ENCODE peak calls at places on chromosomes 2 and 18, in four cellular contexts. One of them, this sample, is unnamed.

GRCh38 chr2:111617804-111618576 is 266.0 kb downstream of the ANAPC1 start:
- DNase-seq in K562: no peak
- DNase-seq in HepG2: peak
- DNase-seq in GM12878: no peak
- DNase-seq in this sample: no peak

GRCh38 chr2:3434654-3435053 is 55.2 kb downstream of the TRAPPC12 start:
- DNase-seq in K562: no peak
- DNase-seq in GM12878: no peak
- DNase-seq in HepG2: no peak
- DNase-seq in this sample: no peak

GRCh38 chr2:241000831-241001321 is 2.5 kb downstream of the SNED1 start:
- DNase-seq in K562: no peak
- DNase-seq in HepG2: no peak
- DNase-seq in GM12878: no peak
- DNase-seq in this sample: no peak

GRCh38 chr2:216574046-216574445 is 59.2 kb upstream of the IGFBP2 start:
- DNase-seq in K562: no peak
- DNase-seq in HepG2: no peak
- DNase-seq in GM12878: no peak
- DNase-seq in this sample: no peak

GRCh38 chr2:176935543-176936102 is 277.0 kb upstream of the HNRNPA3 start:
- DNase-seq in GM12878: peak
- DNase-seq in HepG2: no peak
- DNase-seq in K562: no peak
- DNase-seq in this sample: no peak

GRCh38 chr2:12948231-12948962 is 231.7 kb downstream of the TRIB2 start:
- DNase-seq in K562: no peak
- DNase-seq in HepG2: no peak
- DNase-seq in GM12878: no peak
- DNase-seq in this sample: no peak

GRCh38 chr2:132999421-132999820 is 329.4 kb upstream of the LYPD1 start:
- DNase-seq in HepG2: no peak
- DNase-seq in GM12878: no peak
- DNase-seq in K562: no peak
- DNase-seq in this sample: no peak

GRCh38 chr2:224901121-224901676 is 141.1 kb downstream of the DOCK10 start:
- DNase-seq in K562: no peak
- DNase-seq in HepG2: no peak
- DNase-seq in GM12878: no peak
- DNase-seq in this sample: no peak

GRCh38 chr2:172234716-172235661 is 132.3 kb upstream of the DLX2 start:
- DNase-seq in GM12878: no peak
- DNase-seq in K562: peak
- DNase-seq in HepG2: peak
- DNase-seq in this sample: peak

GRCh38 chr2:5330961-5331360 is 361.2 kb upstream of the SOX11 start:
- DNase-seq in K562: no peak
- DNase-seq in GM12878: no peak
- DNase-seq in HepG2: no peak
- DNase-seq in this sample: no peak

GRCh38 chr2:218964041-218964771 is 4.7 kb downstream of the CDK5R2 start:
- DNase-seq in HepG2: no peak
- DNase-seq in GM12878: no peak
- DNase-seq in K562: peak
- DNase-seq in this sample: no peak

GRCh38 chr18:37564796-37565137 is 831 bp downstream of the CELF4 start:
- DNase-seq in K562: peak
- DNase-seq in HepG2: no peak
- DNase-seq in GM12878: no peak
- DNase-seq in this sample: peak

GRCh38 chr2:159650574-159650973 is 34.2 kb upstream of the BAZ2B start:
- DNase-seq in K562: no peak
- DNase-seq in HepG2: no peak
- DNase-seq in GM12878: no peak
- DNase-seq in this sample: no peak

GRCh38 chr2:216465580-216466197 is 33.0 kb upstream of the RPL37A start:
- DNase-seq in GM12878: no peak
- DNase-seq in K562: no peak
- DNase-seq in HepG2: no peak
- DNase-seq in this sample: no peak

GRCh38 chr2:46803911-46804670 is 111.5 kb downstream of the MCFD2 start:
- DNase-seq in HepG2: no peak
- DNase-seq in GM12878: no peak
- DNase-seq in K562: no peak
- DNase-seq in this sample: no peak

GRCh38 chr2:158359846-158360245 is 96.7 kb downstream of the CCDC148 start:
- DNase-seq in GM12878: no peak
- DNase-seq in K562: no peak
- DNase-seq in HepG2: peak
- DNase-seq in this sample: no peak

GRCh38 chr2:210475726-210476125 is 833 bp downstream of the LANCL1 start:
- DNase-seq in GM12878: no peak
- DNase-seq in HepG2: no peak
- DNase-seq in K562: no peak
- DNase-seq in this sample: no peak

GRCh38 chr2:133287709-133288108 is 280.6 kb downstream of the NCKAP5 start:
- DNase-seq in HepG2: no peak
- DNase-seq in GM12878: no peak
- DNase-seq in K562: no peak
- DNase-seq in this sample: no peak

GRCh38 chr2:102764083-102764482 is 2.3 kb downstream of the TMEM182 start:
- DNase-seq in HepG2: no peak
- DNase-seq in GM12878: no peak
- DNase-seq in K562: no peak
- DNase-seq in this sample: no peak

GRCh38 chr2:74778381-74779371 is 55.3 kb upstream of the HK2 start:
- DNase-seq in HepG2: peak
- DNase-seq in GM12878: no peak
- DNase-seq in K562: no peak
- DNase-seq in this sample: no peak

GRCh38 chr2:162457487-162457886 is 113.6 kb downstream of the GCA start:
- DNase-seq in GM12878: no peak
- DNase-seq in HepG2: no peak
- DNase-seq in K562: no peak
- DNase-seq in this sample: no peak

GRCh38 chr2:70070557-70071268 is 16.6 kb upstream of the PCBP1 start:
- DNase-seq in K562: peak
- DNase-seq in HepG2: peak
- DNase-seq in GM12878: no peak
- DNase-seq in this sample: peak

GRCh38 chr18:44725300-44726096 is 44.8 kb downstream of the SETBP1 start:
- DNase-seq in GM12878: peak
- DNase-seq in HepG2: no peak
- DNase-seq in K562: peak
- DNase-seq in this sample: no peak

DNA sequence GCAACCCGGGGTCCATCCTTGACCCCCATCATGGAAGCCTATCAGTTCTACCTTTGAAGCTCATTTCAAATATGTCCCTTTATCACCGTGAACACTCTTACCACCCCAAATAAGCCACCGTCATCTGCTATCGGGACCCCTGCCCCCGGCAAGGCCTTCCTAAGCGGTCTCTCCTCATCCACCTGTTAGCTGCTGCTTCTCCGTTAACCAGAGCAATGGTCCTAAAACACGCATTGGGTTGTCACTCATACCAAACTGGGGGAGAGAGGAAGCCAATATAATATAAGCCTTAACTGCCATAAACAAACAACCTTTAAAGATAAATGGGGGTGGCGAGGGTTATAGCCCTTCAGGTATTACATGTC is 680 bp downstream of the ASNSD1 start:
- DNase-seq in GM12878: no peak
- DNase-seq in K562: no peak
- DNase-seq in HepG2: no peak
- DNase-seq in this sample: no peak
- TF ChIP-seq SP1 in GM12878: no peak
- TF ChIP-seq SP1 in K562: no peak
- TF ChIP-seq SP1 in HepG2: no peak
- TF ChIP-seq SP1 in this sample: no peak

GRCh38 chr2:233153146-233153798 is 93.1 kb downstream of the INPP5D start:
- DNase-seq in K562: no peak
- DNase-seq in GM12878: no peak
- DNase-seq in HepG2: no peak
- DNase-seq in this sample: no peak

GRCh38 chr2:233152541-233152940 is 92.4 kb downstream of the INPP5D start:
- DNase-seq in HepG2: no peak
- DNase-seq in GM12878: no peak
- DNase-seq in K562: no peak
- DNase-seq in this sample: no peak

GRCh38 chr2:233161730-233162129 is 89.7 kb upstream of the ATG16L1 start:
- DNase-seq in GM12878: no peak
- DNase-seq in HepG2: no peak
- DNase-seq in K562: no peak
- DNase-seq in this sample: no peak

GRCh38 chr2:233156001-233156400 is 95.5 kb upstream of the ATG16L1 start:
- DNase-seq in HepG2: no peak
- DNase-seq in K562: no peak
- DNase-seq in GM12878: no peak
- DNase-seq in this sample: no peak
- TF ChIP-seq TARDBP in HepG2: no peak
- TF ChIP-seq TARDBP in K562: no peak
- TF ChIP-seq TARDBP in GM12878: no peak
- TF ChIP-seq TARDBP in this sample: no peak

DNA sequence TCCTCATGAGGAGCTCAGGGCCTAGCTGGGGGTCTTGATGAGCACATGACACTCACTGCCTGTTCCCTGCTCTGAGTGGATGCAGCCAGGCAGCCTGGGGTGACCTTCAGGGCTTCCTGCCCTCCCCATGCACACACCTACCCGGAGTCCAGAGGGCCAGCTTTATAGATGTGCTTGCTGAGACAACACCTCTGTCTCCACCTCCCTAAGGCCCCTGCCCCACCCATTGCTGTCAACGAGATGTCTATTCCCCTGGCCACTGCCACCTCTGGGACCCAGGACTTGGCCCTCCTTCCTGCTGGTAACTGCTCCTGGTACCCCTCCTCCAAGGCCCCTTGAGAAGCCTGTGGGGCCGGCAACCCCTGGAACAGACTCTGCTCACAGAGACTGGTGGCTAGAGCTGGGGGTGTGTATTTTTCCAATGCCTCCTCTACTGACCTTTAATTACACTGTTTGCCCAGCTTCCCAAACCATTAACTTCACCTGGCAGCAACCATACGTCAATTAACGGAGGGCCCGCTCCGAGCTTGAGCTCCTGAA is 66.3 kb downstream of the EMX1 start:
- DNase-seq in K562: no peak
- DNase-seq in GM12878: no peak
- DNase-seq in HepG2: peak
- DNase-seq in this sample: no peak
- TF ChIP-seq SP1 in K562: no peak
- TF ChIP-seq SP1 in GM12878: no peak
- TF ChIP-seq SP1 in HepG2: no peak
- TF ChIP-seq SP1 in this sample: no peak

GRCh38 chr2:42931147-42931817 is 138.9 kb upstream of the HAAO start:
- DNase-seq in HepG2: peak
- DNase-seq in K562: no peak
- DNase-seq in GM12878: no peak
- DNase-seq in this sample: peak
- TF ChIP-seq TARDBP in HepG2: no peak
- TF ChIP-seq TARDBP in K562: no peak
- TF ChIP-seq TARDBP in GM12878: no peak
- TF ChIP-seq TARDBP in this sample: no peak

DNA sequence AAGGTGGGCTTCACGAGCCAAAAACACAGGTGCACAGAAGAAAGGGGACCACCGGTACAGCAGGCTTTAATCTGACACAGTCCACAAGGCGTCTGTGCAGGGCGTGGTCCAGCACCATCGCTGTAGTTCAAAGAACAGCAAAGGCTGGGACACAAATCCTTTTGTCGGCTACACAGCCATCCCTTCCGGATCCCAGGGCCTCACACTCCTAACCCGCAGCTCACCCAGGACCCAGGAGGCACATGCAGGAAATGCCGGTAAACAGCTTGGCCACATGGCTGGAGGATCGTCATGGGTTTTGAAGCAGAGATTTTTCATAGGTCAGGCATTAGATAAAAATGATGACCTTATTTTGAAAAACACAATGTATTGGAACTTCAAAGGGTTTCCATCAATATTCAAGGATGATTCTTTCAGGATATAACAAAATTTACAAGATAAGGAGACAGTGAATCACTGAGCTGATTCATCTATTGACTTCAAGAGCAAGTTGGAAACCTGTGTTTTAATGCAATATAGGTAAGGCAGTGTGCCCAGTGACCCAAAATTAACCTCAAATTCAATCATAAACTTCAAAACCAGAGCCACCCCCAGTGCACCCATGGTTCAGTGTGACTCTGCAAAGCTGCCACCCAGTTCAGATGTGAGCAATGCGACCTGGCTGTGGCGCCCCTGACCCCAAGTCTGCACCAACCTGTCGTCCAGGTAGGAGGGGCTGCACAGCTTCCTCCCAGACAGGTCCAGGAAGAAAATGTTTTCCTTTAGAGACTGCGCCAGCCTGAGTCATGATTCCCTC is 74.4 kb downstream of the TMEM18 start:
- DNase-seq in GM12878: no peak
- DNase-seq in K562: no peak
- DNase-seq in HepG2: peak
- DNase-seq in this sample: no peak
- TF ChIP-seq SP1 in GM12878: no peak
- TF ChIP-seq SP1 in K562: no peak
- TF ChIP-seq SP1 in HepG2: no peak
- TF ChIP-seq SP1 in this sample: no peak

DNA sequence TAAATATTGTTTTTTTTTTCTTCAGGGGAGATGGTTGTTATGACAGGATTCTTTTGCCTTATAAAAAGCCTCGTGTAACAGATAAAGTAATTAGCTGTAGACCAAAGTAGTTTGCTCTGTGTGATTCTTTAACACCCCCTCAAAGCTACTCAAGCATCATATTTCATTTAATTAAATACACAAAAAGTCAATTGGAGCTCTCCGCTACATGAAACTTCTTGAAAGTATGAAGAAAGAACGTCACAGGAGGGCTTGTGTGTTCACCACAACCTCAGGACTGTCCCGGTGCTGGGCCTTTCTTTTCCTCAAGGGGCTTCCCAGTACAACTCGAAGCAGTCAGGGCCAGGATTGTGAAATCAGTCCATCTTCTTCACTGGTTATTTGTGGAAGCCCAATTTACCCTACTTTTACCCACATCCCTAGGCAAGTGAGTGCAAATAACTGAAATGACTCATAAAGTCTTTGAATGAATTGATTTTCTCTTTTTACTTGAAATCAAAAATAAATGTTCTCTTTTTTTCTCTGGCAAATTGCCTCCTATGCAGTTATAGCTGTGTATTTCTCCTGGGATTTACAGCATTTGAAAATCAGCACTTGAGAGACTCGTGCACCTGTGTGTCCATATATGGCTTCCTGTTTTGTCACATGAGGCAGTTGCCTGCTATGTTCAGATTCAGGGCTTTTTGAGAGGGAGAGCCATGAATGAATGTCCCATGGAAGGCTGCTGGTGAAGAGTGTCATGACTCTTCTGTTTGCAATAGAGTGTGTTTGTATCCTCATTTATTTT is 48.6 kb downstream of the LINC00305 start:
- DNase-seq in GM12878: peak
- DNase-seq in K562: no peak
- DNase-seq in HepG2: no peak
- DNase-seq in this sample: no peak
- TF ChIP-seq TARDBP in GM12878: no peak
- TF ChIP-seq TARDBP in K562: no peak
- TF ChIP-seq TARDBP in HepG2: no peak
- TF ChIP-seq TARDBP in this sample: no peak

GRCh38 chr2:27122791-27123190 is 824 bp upstream of the ABHD1 start:
- DNase-seq in GM12878: no peak
- DNase-seq in K562: no peak
- DNase-seq in HepG2: no peak
- DNase-seq in this sample: no peak
- TF ChIP-seq SP1 in GM12878: no peak
- TF ChIP-seq SP1 in K562: no peak
- TF ChIP-seq SP1 in HepG2: no peak
- TF ChIP-seq SP1 in this sample: no peak

GRCh38 chr2:205696541-205697441 is 14.5 kb downstream of the NRP2 start:
- DNase-seq in HepG2: peak
- DNase-seq in GM12878: no peak
- DNase-seq in K562: no peak
- DNase-seq in this sample: no peak
- TF ChIP-seq TARDBP in HepG2: no peak
- TF ChIP-seq TARDBP in GM12878: no peak
- TF ChIP-seq TARDBP in K562: no peak
- TF ChIP-seq TARDBP in this sample: no peak